ENCODE peak calls at places on chromosome 4, in ten cellular contexts. C, L, O, N, W, M, S, U, A and T are unnamed samples.

GRCh38 chr4:21827575-21827974 is 121.0 kb downstream of the KCNIP4 start:
- DNase-seq in A (no peak), C (peak), S (no peak), N (no peak), L (no peak), U (no peak), W (no peak), M (no peak), O (no peak), T (no peak)

GRCh38 chr4:52942936-52943335 is 80.8 kb downstream of the RASL11B start:
- DNase-seq in M (no peak), N (no peak), A (no peak), O (no peak), W (no peak), C (no peak), U (no peak), S (no peak), L (no peak), T (no peak)

GRCh38 chr4:44927361-44928061 is 201.2 kb upstream of the GNPDA2 start:
- DNase-seq in W (peak), M (peak), N (no peak), C (peak), A (no peak), U (peak), L (peak), S (no peak), O (no peak), T (peak)

GRCh38 chr4:522911-523443 is 24.0 kb downstream of the PIGG start:
- DNase-seq in O (no peak), U (no peak), N (no peak), L (no peak), M (no peak), W (no peak), A (no peak), S (no peak), C (no peak), T (no peak)

GRCh38 chr4:158020175-158020574 is 152.7 kb downstream of the GASK1B start:
- DNase-seq in W (no peak), C (peak), N (no peak), U (peak), L (no peak), A (no peak), O (peak), S (no peak), M (peak), T (no peak)

GRCh38 chr4:27357283-27357682 is 496.6 kb downstream of the STIM2 start:
- DNase-seq in S (no peak), C (no peak), N (no peak), L (no peak), M (peak), O (no peak), A (no peak), U (no peak), W (no peak), T (no peak)

GRCh38 chr4:113773014-113773413 is 11.5 kb upstream of the CAMK2D start:
- DNase-seq in U (no peak), W (no peak), N (no peak), C (no peak), S (no peak), M (no peak), O (no peak), A (no peak), L (no peak), T (no peak)

GRCh38 chr4:56692576-56692975 is 11.5 kb upstream of the HOPX start:
- DNase-seq in M (no peak), A (no peak), U (no peak), L (no peak), W (no peak), N (no peak), S (no peak), C (no peak), O (no peak), T (no peak)

GRCh38 chr4:104879367-104879766 is 267.3 kb upstream of the TET2 start:
- DNase-seq in N (no peak), C (no peak), S (no peak), U (no peak), L (no peak), A (no peak), M (peak), W (no peak), O (no peak), T (no peak)

GRCh38 chr4:3388461-3389185 is 53.1 kb upstream of the HGFAC start:
- DNase-seq in N (no peak), O (no peak), W (peak), S (no peak), L (no peak), C (peak), A (no peak), M (peak), U (peak), T (no peak)

GRCh38 chr4:143641406-143641805 is 59.1 kb downstream of the FREM3 start:
- DNase-seq in N (no peak), C (no peak), U (no peak), W (no peak), L (no peak), O (no peak), S (no peak), M (no peak), A (no peak), T (no peak)

GRCh38 chr4:33709247-33709646 is 2535.1 kb downstream of the ARAP2 start:
- DNase-seq in O (no peak), L (no peak), W (no peak), A (no peak), N (no peak), M (peak), S (no peak), U (peak), C (peak), T (no peak)

GRCh38 chr4:118281611-118282442 is 71.0 kb downstream of the PRSS12 start:
- DNase-seq in S (no peak), O (no peak), A (no peak), M (peak), N (no peak), W (no peak), U (peak), L (no peak), C (no peak), T (no peak)

GRCh38 chr4:185276036-185276435 is 66.6 kb downstream of the SNX25 start:
- DNase-seq in C (peak), N (no peak), A (no peak), S (no peak), W (no peak), L (no peak), M (no peak), O (no peak), U (peak), T (no peak)

GRCh38 chr4:53508446-53508845 is 82.8 kb downstream of the LNX1 start:
- DNase-seq in N (no peak), A (no peak), S (no peak), M (peak), W (no peak), O (no peak), U (peak), C (peak), L (no peak), T (no peak)

GRCh38 chr4:24121395-24122175 is 231.7 kb upstream of the PPARGC1A start:
- DNase-seq in M (no peak), S (no peak), W (no peak), L (no peak), O (no peak), N (no peak), U (no peak), C (no peak), A (no peak), T (no peak)

GRCh38 chr4:143178923-143179322 is 5.8 kb upstream of the USP38 start:
- DNase-seq in O (peak), U (no peak), W (no peak), C (no peak), S (no peak), A (no peak), N (no peak), M (no peak), L (no peak), T (peak)

GRCh38 chr4:152594981-152595916 is 59.4 kb upstream of the FBXW7 start:
- DNase-seq in N (no peak), C (no peak), A (no peak), W (no peak), O (no peak), S (no peak), U (no peak), M (no peak), L (no peak), T (peak)

GRCh38 chr4:70747874-70748273 is 26.1 kb downstream of the RUFY3 start:
- DNase-seq in U (no peak), M (no peak), S (no peak), W (no peak), L (no peak), O (no peak), N (no peak), C (no peak), A (no peak), T (no peak)

GRCh38 chr4:37389967-37390580 is 145.5 kb downstream of the NWD2 start:
- DNase-seq in M (peak), U (peak), C (peak), N (no peak), A (no peak), L (peak), S (no peak), O (peak), W (peak), T (peak)

GRCh38 chr4:130468340-130468739 is 1372.4 kb downstream of the C4orf33 start:
- DNase-seq in U (no peak), O (no peak), N (no peak), C (no peak), W (no peak), L (no peak), A (no peak), M (no peak), S (no peak), T (no peak)

GRCh38 chr4:118278473-118279274 is 74.1 kb downstream of the PRSS12 start:
- DNase-seq in L (peak), W (peak), A (peak), U (peak), C (peak), S (peak), O (peak), N (peak), M (peak), T (peak)

GRCh38 chr4:978957-979701 is 5.8 kb upstream of the DGKQ start:
- DNase-seq in O (no peak), L (no peak), A (no peak), S (no peak), U (peak), C (peak), N (no peak), W (no peak), M (peak), T (no peak)

GRCh38 chr4:41400296-41400695 is 137.7 kb upstream of the LIMCH1 start:
- DNase-seq in W (no peak), L (no peak), U (no peak), N (no peak), S (no peak), O (no peak), A (no peak), C (no peak), M (no peak), T (no peak)

GRCh38 chr4:78569291-78569821 is 17.8 kb downstream of the ANXA3 start:
- DNase-seq in O (no peak), N (no peak), M (no peak), W (no peak), A (no peak), U (peak), C (peak), S (no peak), L (no peak), T (no peak)

GRCh38 chr4:83535520-83535944 is 376 bp upstream of the GPAT3 start:
- DNase-seq in U (peak), S (no peak), A (peak), N (peak), L (no peak), O (peak), M (no peak), C (peak), W (no peak), T (peak)

GRCh38 chr4:54516556-54517215 is 141.1 kb upstream of the KIT start:
- DNase-seq in C (no peak), M (no peak), L (no peak), S (no peak), A (no peak), N (no peak), U (no peak), O (no peak), W (no peak), T (peak)

GRCh38 chr4:14452001-14452400 is 550.3 kb upstream of the CPEB2 start:
- DNase-seq in U (no peak), N (no peak), A (no peak), S (no peak), C (no peak), O (no peak), L (no peak), M (no peak), W (no peak), T (no peak)

GRCh38 chr4:86977621-86978184 is 42.9 kb downstream of the AFF1 start:
- DNase-seq in L (no peak), S (no peak), C (peak), M (no peak), O (peak), A (no peak), N (no peak), U (peak), W (no peak), T (no peak)

GRCh38 chr4:107835409-107835808 is 10.7 kb downstream of the SGMS2 start:
- DNase-seq in U (peak), A (no peak), S (no peak), L (no peak), O (no peak), N (no peak), W (no peak), C (no peak), M (no peak), T (no peak)

GRCh38 chr4:142282870-142283431 is 563.1 kb downstream of the INPP4B start:
- DNase-seq in N (no peak), W (no peak), C (no peak), M (peak), O (peak), A (no peak), L (no peak), U (no peak), S (no peak), T (peak)

GRCh38 chr4:74230902-74231499 is 73.1 kb downstream of the MTHFD2L start:
- DNase-seq in A (no peak), M (peak), O (peak), L (no peak), U (peak), W (no peak), C (peak), N (no peak), S (no peak), T (no peak)

GRCh38 chr4:145805490-145805889 is 125.5 kb downstream of the C4orf51 start:
- DNase-seq in O (no peak), L (no peak), C (peak), M (no peak), W (no peak), A (no peak), U (no peak), N (no peak), S (no peak), T (no peak)

GRCh38 chr4:4386296-4386735 is 586 bp upstream of the NSG1 start:
- DNase-seq in A (peak), N (no peak), W (peak), S (no peak), L (peak), C (no peak), M (no peak), U (no peak), O (no peak), T (peak)